ENCODE peak calls at places on chromosomes 16 and 17, in ten cellular contexts. X is adrenal gland, O is lower leg skin, A is transverse colon, G is HCT116, E is breast epithelium, I is GM12891, H is ovary, T is sigmoid colon, J is stomach. V is an unnamed sample.
A peak's percentile ranks its signal among the peaks of the same experiment; 100 is the strongest.

GRCh38 chr16:4021070-4021779 is 95.0 kb downstream of the ADCY9 start:
- DNase-seq in X (no peak), O (no peak), A (peak; percentile 87), G (no peak), E (peak; percentile 81), I (no peak), H (no peak), T (no peak), J (peak; percentile 92), V (no peak)

GRCh38 chr17:41835800-41836549 is at the start of gene NT5C3B:
- DNase-seq in X (no peak), O (peak; percentile 91), A (peak; percentile 66), G (peak; percentile 7), E (no peak), I (peak; percentile 87), H (peak; percentile 64), T (peak; percentile 82), J (peak; percentile 67), V (peak; percentile 88)

GRCh38 chr16:57577691-57578224 is 35.3 kb downstream of the ADGRG5 start:
- DNase-seq in X (no peak), O (no peak), A (no peak), G (no peak), E (no peak), I (no peak), H (no peak), T (no peak), J (no peak), V (peak; percentile 87)

GRCh38 chr17:72705905-72706395 is 386.5 kb downstream of the SLC39A11 start:
- DNase-seq in X (no peak), O (no peak), A (no peak), G (no peak), E (no peak), I (no peak), H (no peak), T (no peak), J (no peak), V (no peak)

GRCh38 chr17:79174193-79174765 is 99.7 kb downstream of the ENGASE start:
- DNase-seq in X (no peak), O (no peak), A (no peak), G (no peak), E (no peak), I (no peak), H (no peak), T (no peak), J (no peak), V (no peak)

GRCh38 chr17:17693955-17694228 is 12.6 kb downstream of the RAI1 start:
- DNase-seq in X (no peak), O (no peak), A (no peak), G (no peak), E (no peak), I (no peak), H (no peak), T (no peak), J (no peak), V (no peak)

GRCh38 chr16:55515110-55515509 is 6.2 kb downstream of the LPCAT2 start:
- DNase-seq in X (no peak), O (no peak), A (no peak), G (no peak), E (no peak), I (no peak), H (no peak), T (no peak), J (no peak), V (no peak)

GRCh38 chr16:11759163-11759834 is 16.6 kb upstream of the TXNDC11 start:
- DNase-seq in X (no peak), O (no peak), A (peak; percentile 76), G (no peak), E (no peak), I (no peak), H (no peak), T (no peak), J (peak; percentile 90), V (no peak)

GRCh38 chr17:29591737-29592624 is 951 bp upstream of the ANKRD13B start:
- DNase-seq in X (peak; percentile 93), O (peak; percentile 97), A (peak; percentile 93), G (peak; percentile 69), E (peak; percentile 86), I (peak; percentile 85), H (peak; percentile 93), T (peak; percentile 93), J (peak; percentile 89), V (peak; percentile 95)

DNA sequence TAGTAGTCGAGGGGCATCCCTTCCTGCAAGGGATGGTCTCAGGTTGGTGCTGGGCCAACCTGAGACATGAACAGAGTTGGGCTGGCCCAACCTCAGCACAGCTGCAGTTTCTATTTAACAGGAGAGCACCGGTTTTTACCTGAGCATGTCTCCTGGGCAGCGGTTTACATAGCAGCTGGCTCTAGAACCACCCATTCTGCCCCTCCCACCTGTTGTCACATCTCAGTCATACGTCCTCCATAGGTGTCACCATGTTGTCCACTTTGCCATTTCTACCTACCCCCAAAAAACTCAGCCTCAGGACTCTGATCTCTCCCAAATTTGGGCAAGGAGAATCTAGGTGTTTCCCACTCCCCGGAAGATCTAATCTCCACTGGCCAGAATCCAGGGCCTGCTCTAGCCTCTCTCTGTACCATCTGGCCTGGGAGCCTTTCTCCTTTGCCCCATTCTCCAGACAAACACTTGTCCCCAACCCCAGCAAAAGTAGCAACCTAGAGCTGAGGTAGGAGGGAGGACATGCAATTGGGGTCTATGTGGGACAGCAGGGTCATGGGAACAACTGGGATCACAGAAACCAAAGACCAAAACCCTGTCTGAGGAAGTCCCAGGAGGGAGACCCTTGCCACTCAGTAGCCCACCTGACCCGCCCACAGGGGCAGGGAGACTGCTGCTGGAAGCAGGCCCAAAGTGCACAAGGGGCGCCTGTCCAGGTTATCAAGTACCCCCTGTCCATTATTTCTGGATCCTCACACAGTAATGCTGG is 19.1 kb downstream of the ETV4 start:
- DNase-seq in X (no peak), O (no peak), A (no peak), G (no peak), E (no peak), I (no peak), H (no peak), T (no peak), J (no peak), V (no peak)
- TF ChIP-seq POLR2A in X (no peak), O (no peak), A (no peak), G (no peak), E (no peak), I (no peak), H (no peak), T (no peak), J (no peak), V (no peak)

GRCh38 chr17:75250009-75250471 is 11.4 kb downstream of the GGA3 start:
- DNase-seq in X (no peak), O (peak; percentile 83), A (peak; percentile 57), G (no peak), E (no peak), I (peak; percentile 71), H (no peak), T (no peak), J (peak; percentile 40), V (no peak)

GRCh38 chr17:75246404-75246803 is 15.0 kb downstream of the GGA3 start:
- DNase-seq in X (no peak), O (no peak), A (no peak), G (no peak), E (no peak), I (no peak), H (no peak), T (no peak), J (no peak), V (no peak)

GRCh38 chr17:75249564-75249963 is 11.8 kb downstream of the GGA3 start:
- DNase-seq in X (no peak), O (no peak), A (no peak), G (no peak), E (no peak), I (no peak), H (no peak), T (no peak), J (no peak), V (no peak)

DNA sequence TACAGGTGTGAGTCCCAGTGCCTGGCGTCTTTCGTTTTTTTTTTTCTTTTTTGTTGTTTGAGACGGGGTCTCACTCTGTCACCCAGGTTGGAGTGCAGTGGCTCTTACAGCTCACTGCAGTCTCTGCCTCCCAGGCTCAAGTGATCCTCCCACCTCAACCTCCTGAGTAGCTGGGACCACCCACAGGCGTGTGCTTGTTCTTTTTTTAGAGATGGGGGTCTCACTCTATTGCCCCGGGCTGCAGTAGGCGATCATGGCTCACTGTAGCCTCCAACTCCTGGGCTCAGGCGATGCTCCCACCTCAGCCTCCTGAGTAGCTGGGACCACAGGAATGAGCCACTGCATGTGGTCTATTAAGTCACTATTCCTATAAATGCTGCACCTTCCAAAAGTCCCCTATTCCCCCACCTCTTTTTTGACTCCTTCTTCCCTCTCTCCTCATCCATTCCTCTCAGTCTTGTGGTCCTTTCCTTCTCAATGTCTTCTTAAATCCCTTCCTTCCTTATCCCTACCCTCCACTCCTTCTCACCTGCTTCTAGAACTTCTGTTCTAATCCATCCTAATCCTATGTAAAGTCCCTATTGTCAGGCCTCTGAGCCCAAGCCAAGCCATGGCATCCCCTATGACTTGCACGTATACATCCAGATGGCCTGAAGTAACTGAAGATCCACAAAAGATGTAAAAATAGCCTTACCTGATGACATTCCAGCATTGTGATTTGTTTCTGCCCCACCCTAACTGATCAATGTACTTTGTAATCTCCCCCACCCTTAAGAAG is 9.2 kb downstream of the GGA3 start:
- DNase-seq in X (no peak), O (no peak), A (no peak), G (no peak), E (no peak), I (no peak), H (no peak), T (no peak), J (no peak), V (peak; percentile 19)
- TF ChIP-seq POLR2A in X (no peak), O (no peak), A (no peak), G (no peak), E (no peak), I (no peak), H (no peak), T (no peak), J (no peak), V (no peak)

DNA sequence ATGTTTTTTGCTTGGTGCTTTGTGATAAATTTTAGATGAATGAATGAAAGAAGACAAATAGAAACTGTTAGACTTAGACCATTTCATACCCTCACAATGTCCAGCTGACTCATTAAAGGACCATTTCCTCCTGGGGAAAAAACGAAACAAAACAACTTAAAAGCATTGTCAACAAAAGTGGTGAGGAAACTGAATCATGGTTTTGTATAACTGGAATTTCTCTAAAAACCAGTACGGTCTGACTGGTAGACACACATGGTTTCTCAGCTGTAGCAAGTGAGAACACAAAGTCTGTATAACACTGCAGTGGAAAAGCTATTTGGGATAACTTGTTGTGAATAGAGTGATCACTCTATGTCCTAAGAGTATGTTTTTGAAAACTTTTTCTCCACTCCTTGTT is 5.3 kb upstream of the DDX52 start:
- DNase-seq in X (no peak), O (no peak), A (no peak), G (no peak), E (no peak), I (no peak), H (no peak), T (no peak), J (no peak), V (no peak)
- TF ChIP-seq POLR2A in X (no peak), O (no peak), A (no peak), G (no peak), E (no peak), I (no peak), H (no peak), T (no peak), J (no peak), V (no peak)

GRCh38 chr16:67459066-67459857 is 21.7 kb downstream of the ATP6V0D1 start:
- DNase-seq in X (peak; percentile 91), O (no peak), A (peak; percentile 78), G (no peak), E (peak; percentile 74), I (no peak), H (no peak), T (no peak), J (peak; percentile 87), V (no peak)
- TF ChIP-seq POLR2A in X (no peak), O (no peak), A (peak; percentile 88), G (no peak), E (no peak), I (no peak), H (no peak), T (peak; percentile 52), J (no peak), V (no peak)

GRCh38 chr17:9239821-9240658 is 218.7 kb downstream of the NTN1 start:
- DNase-seq in X (peak; percentile 86), O (peak; percentile 95), A (peak; percentile 78), G (peak; percentile 6), E (peak; percentile 73), I (peak; percentile 93), H (peak; percentile 86), T (peak; percentile 93), J (peak; percentile 71), V (peak; percentile 90)
- TF ChIP-seq POLR2A in X (peak; percentile 38), O (no peak), A (peak; percentile 61), G (no peak), E (peak; percentile 37), I (no peak), H (peak; percentile 62), T (no peak), J (no peak), V (no peak)